ENCODE peak calls at places on chromosome 13, in seven cellular contexts. One of them, this sample, is unnamed. For H3K27me3 and H3K9me3, the result is how much of the 10 kb centered on the place peaks cover.

GRCh38 chr13:28043224-28043623 is 54.7 kb upstream of the URAD start:
- DNase-seq in endodermal cell: no peak
- DNase-seq in mammary epithelial cell: no peak
- DNase-seq in MM.1S: no peak
- DNase-seq in PC-3: no peak
- DNase-seq in fibroblast of lung: no peak
- DNase-seq in SK-N-SH: no peak
- DNase-seq in this sample: no peak

GRCh38 chr13:68938639-68939038 is 1169.0 kb upstream of the ATXN8OS start:
- DNase-seq in MM.1S: no peak
- DNase-seq in PC-3: no peak
- DNase-seq in mammary epithelial cell: no peak
- DNase-seq in endodermal cell: no peak
- DNase-seq in SK-N-SH: no peak
- DNase-seq in fibroblast of lung: no peak
- DNase-seq in this sample: no peak

GRCh38 chr13:62643007-62643483 is 1227.4 kb upstream of the PCDH20 start:
- DNase-seq in SK-N-SH: no peak
- DNase-seq in endodermal cell: no peak
- DNase-seq in fibroblast of lung: peak
- DNase-seq in mammary epithelial cell: peak
- DNase-seq in MM.1S: no peak
- DNase-seq in PC-3: peak
- DNase-seq in this sample: no peak

GRCh38 chr13:50594276-50594970 is 249.1 kb downstream of the DLEU7 start:
- DNase-seq in PC-3: no peak
- DNase-seq in mammary epithelial cell: no peak
- DNase-seq in SK-N-SH: peak
- DNase-seq in MM.1S: peak
- DNase-seq in endodermal cell: peak
- DNase-seq in fibroblast of lung: no peak
- DNase-seq in this sample: no peak

GRCh38 chr13:77898097-77898496 is 20.5 kb downstream of the EDNRB start:
- DNase-seq in SK-N-SH: no peak
- DNase-seq in mammary epithelial cell: no peak
- DNase-seq in endodermal cell: no peak
- DNase-seq in PC-3: peak
- DNase-seq in MM.1S: no peak
- DNase-seq in fibroblast of lung: no peak
- DNase-seq in this sample: no peak

GRCh38 chr13:43432948-43433347 is 353.8 kb downstream of the ENOX1 start:
- DNase-seq in mammary epithelial cell: no peak
- DNase-seq in PC-3: no peak
- DNase-seq in fibroblast of lung: no peak
- DNase-seq in endodermal cell: no peak
- DNase-seq in MM.1S: no peak
- DNase-seq in SK-N-SH: no peak
- DNase-seq in this sample: no peak

GRCh38 chr13:101596803-101597202 is 144.3 kb downstream of the ITGBL1 start:
- DNase-seq in MM.1S: no peak
- DNase-seq in fibroblast of lung: no peak
- DNase-seq in SK-N-SH: no peak
- DNase-seq in PC-3: peak
- DNase-seq in mammary epithelial cell: no peak
- DNase-seq in endodermal cell: no peak
- DNase-seq in this sample: no peak

GRCh38 chr13:106626473-106626872 is 58.5 kb upstream of the ARGLU1 start:
- DNase-seq in SK-N-SH: no peak
- DNase-seq in fibroblast of lung: no peak
- DNase-seq in mammary epithelial cell: no peak
- DNase-seq in PC-3: no peak
- DNase-seq in endodermal cell: no peak
- DNase-seq in MM.1S: no peak
- DNase-seq in this sample: no peak

GRCh38 chr13:20331949-20332348 is 99.8 kb upstream of the GJB6 start:
- DNase-seq in MM.1S: no peak
- DNase-seq in mammary epithelial cell: no peak
- DNase-seq in SK-N-SH: no peak
- DNase-seq in endodermal cell: no peak
- DNase-seq in fibroblast of lung: no peak
- DNase-seq in PC-3: no peak
- DNase-seq in this sample: no peak

DNA sequence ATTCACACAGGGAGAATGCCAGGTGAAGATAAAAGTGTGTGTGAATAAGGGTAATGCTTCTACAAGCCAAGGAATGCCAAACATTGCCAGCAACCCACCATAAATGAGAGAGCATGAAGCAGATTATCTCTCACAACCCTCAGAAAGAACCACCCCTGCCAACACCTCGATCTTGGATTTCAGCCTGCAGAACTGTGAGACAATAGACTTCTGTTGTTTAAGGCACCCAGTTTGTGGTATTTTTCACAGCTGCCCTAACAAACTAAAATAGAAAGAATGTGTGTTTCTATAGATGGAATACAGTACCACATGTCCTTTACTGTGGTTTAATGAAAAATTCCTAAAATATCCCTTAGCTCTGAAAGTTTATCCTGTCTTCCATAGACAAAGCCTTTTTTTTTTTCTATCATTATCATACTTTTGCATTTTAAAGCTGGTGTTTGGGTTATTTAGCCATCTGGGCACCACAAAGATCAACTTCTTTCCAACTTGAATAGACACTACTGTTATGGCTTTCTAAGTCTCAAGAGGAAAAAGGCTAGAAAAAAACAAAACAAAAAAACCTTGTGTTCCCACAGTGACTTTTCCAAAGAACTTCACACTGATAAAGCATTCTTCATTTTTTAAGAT is 505.7 kb downstream of the KCTD12 start:
- DNase-seq in SK-N-SH: no peak
- DNase-seq in mammary epithelial cell: peak
- DNase-seq in PC-3: no peak
- DNase-seq in endodermal cell: no peak
- DNase-seq in fibroblast of lung: peak
- DNase-seq in MM.1S: no peak
- DNase-seq in this sample: no peak
- H3K27me3 ChIP-seq in SK-N-SH: under half
- H3K27me3 ChIP-seq in mammary epithelial cell: under half
- H3K27me3 ChIP-seq in PC-3: under half
- H3K27me3 ChIP-seq in endodermal cell: under half
- H3K27me3 ChIP-seq in fibroblast of lung: under half
- H3K27me3 ChIP-seq in MM.1S: under half
- H3K27me3 ChIP-seq in this sample: under half

GRCh38 chr13:22938576-22938975 is 242.2 kb upstream of the SGCG start:
- DNase-seq in SK-N-SH: no peak
- DNase-seq in PC-3: no peak
- DNase-seq in endodermal cell: no peak
- DNase-seq in MM.1S: no peak
- DNase-seq in mammary epithelial cell: no peak
- DNase-seq in fibroblast of lung: no peak
- DNase-seq in this sample: no peak
- H3K9me3 ChIP-seq in SK-N-SH: under half
- H3K9me3 ChIP-seq in PC-3: under half
- H3K9me3 ChIP-seq in endodermal cell: under half
- H3K9me3 ChIP-seq in MM.1S: under half
- H3K9me3 ChIP-seq in mammary epithelial cell: under half
- H3K9me3 ChIP-seq in fibroblast of lung: under half
- H3K9me3 ChIP-seq in this sample: under half

DNA sequence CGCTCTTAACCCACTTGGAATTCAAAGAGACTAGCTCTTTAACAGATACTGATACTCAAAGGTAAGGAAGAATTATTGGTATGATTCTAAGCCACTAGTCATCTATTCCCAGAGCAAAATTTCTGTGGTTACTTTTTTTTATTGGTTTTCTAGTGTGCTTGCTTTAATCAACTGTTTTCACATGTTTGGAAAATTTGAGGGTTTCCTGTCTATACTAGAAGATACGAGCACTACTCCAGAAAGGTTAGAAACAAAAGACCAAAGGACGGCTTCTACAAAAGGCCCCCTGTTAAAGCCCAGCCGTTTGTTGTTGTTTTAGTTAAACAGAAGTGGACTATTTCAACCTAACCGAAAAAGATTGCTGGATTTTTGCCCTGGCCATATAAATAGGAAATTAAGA is 18.5 kb upstream of the LPAR6 start:
- DNase-seq in endodermal cell: no peak
- DNase-seq in PC-3: no peak
- DNase-seq in SK-N-SH: no peak
- DNase-seq in MM.1S: no peak
- DNase-seq in fibroblast of lung: peak
- DNase-seq in mammary epithelial cell: no peak
- DNase-seq in this sample: peak
- H3K9ac ChIP-seq in endodermal cell: no peak
- H3K9ac ChIP-seq in PC-3: no peak
- H3K9ac ChIP-seq in SK-N-SH: no peak
- H3K9ac ChIP-seq in MM.1S: no peak
- H3K9ac ChIP-seq in fibroblast of lung: no peak
- H3K9ac ChIP-seq in mammary epithelial cell: no peak
- H3K9ac ChIP-seq in this sample: peak

GRCh38 chr13:40170982-40171381 is 495.5 kb downstream of the FOXO1 start:
- DNase-seq in MM.1S: no peak
- DNase-seq in SK-N-SH: no peak
- DNase-seq in PC-3: peak
- DNase-seq in mammary epithelial cell: peak
- DNase-seq in fibroblast of lung: no peak
- DNase-seq in endodermal cell: peak
- DNase-seq in this sample: no peak
- H3K27me3 ChIP-seq in MM.1S: under half
- H3K27me3 ChIP-seq in SK-N-SH: under half
- H3K27me3 ChIP-seq in PC-3: under half
- H3K27me3 ChIP-seq in mammary epithelial cell: under half
- H3K27me3 ChIP-seq in fibroblast of lung: under half
- H3K27me3 ChIP-seq in endodermal cell: under half
- H3K27me3 ChIP-seq in this sample: under half

GRCh38 chr13:19324325-19324724 is 142.7 kb upstream of the TUBA3C start:
- DNase-seq in mammary epithelial cell: no peak
- DNase-seq in endodermal cell: no peak
- DNase-seq in SK-N-SH: no peak
- DNase-seq in PC-3: no peak
- DNase-seq in MM.1S: no peak
- DNase-seq in fibroblast of lung: no peak
- DNase-seq in this sample: no peak

DNA sequence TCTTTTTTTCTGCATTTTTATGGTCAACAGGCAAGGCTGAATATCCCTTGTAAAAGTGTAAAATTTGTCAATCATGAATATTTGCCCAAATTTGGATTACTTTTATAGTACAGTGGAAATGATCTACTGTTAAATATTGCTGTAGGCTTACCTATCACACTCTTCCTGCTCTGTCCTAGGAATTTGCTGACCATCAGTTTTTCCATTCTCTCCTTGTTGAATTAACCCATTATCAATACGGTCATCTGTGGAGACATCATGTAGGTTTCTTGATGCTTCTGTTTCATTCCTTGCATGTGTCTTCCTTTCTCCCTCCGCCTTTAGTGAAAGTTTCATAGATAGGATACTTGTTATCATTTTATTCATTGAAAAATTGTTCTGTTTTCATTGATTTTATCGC is 139.6 kb upstream of the TUBA3C start:
- DNase-seq in PC-3: no peak
- DNase-seq in fibroblast of lung: no peak
- DNase-seq in endodermal cell: no peak
- DNase-seq in mammary epithelial cell: no peak
- DNase-seq in MM.1S: no peak
- DNase-seq in SK-N-SH: no peak
- DNase-seq in this sample: no peak
- H3K9me3 ChIP-seq in PC-3: under half
- H3K9me3 ChIP-seq in fibroblast of lung: under half
- H3K9me3 ChIP-seq in endodermal cell: half or more
- H3K9me3 ChIP-seq in mammary epithelial cell: under half
- H3K9me3 ChIP-seq in MM.1S: under half
- H3K9me3 ChIP-seq in SK-N-SH: under half
- H3K9me3 ChIP-seq in this sample: under half

GRCh38 chr13:42064966-42065365 is 16.5 kb downstream of the DGKH start:
- DNase-seq in fibroblast of lung: peak
- DNase-seq in endodermal cell: no peak
- DNase-seq in MM.1S: no peak
- DNase-seq in PC-3: no peak
- DNase-seq in mammary epithelial cell: no peak
- DNase-seq in SK-N-SH: no peak
- DNase-seq in this sample: no peak

GRCh38 chr13:42065414-42065813 is 17.0 kb downstream of the DGKH start:
- DNase-seq in mammary epithelial cell: no peak
- DNase-seq in PC-3: no peak
- DNase-seq in fibroblast of lung: no peak
- DNase-seq in SK-N-SH: no peak
- DNase-seq in endodermal cell: no peak
- DNase-seq in MM.1S: no peak
- DNase-seq in this sample: no peak

GRCh38 chr13:42061943-42062342 is 13.5 kb downstream of the DGKH start:
- DNase-seq in endodermal cell: no peak
- DNase-seq in SK-N-SH: no peak
- DNase-seq in PC-3: no peak
- DNase-seq in MM.1S: no peak
- DNase-seq in mammary epithelial cell: no peak
- DNase-seq in fibroblast of lung: no peak
- DNase-seq in this sample: no peak

GRCh38 chr13:42064259-42064658 is 15.8 kb downstream of the DGKH start:
- DNase-seq in PC-3: no peak
- DNase-seq in endodermal cell: no peak
- DNase-seq in SK-N-SH: no peak
- DNase-seq in MM.1S: no peak
- DNase-seq in fibroblast of lung: peak
- DNase-seq in mammary epithelial cell: peak
- DNase-seq in this sample: peak

DNA sequence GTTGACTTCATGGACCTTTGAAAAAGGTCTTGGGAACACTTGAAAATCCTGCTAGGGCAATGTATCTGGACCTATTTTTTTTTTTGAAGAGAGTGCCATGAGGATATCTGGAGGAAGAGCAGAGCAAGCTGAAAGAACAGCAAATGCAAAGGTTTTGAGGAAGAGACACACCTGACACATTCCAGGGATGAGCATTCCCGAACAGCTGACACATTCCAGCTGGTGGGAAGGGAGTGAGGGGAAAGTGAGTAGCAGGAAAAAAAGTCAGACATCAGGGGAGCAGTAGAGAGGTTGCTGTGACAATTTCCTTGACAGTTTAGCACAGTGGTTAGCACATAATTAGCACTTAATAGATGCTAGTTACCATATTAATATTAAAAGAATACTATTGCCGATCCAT is 14.7 kb downstream of the DGKH start:
- DNase-seq in mammary epithelial cell: no peak
- DNase-seq in MM.1S: no peak
- DNase-seq in PC-3: no peak
- DNase-seq in fibroblast of lung: no peak
- DNase-seq in endodermal cell: peak
- DNase-seq in SK-N-SH: no peak
- DNase-seq in this sample: no peak
- H3K9ac ChIP-seq in mammary epithelial cell: no peak
- H3K9ac ChIP-seq in MM.1S: no peak
- H3K9ac ChIP-seq in PC-3: no peak
- H3K9ac ChIP-seq in fibroblast of lung: no peak
- H3K9ac ChIP-seq in endodermal cell: no peak
- H3K9ac ChIP-seq in SK-N-SH: no peak
- H3K9ac ChIP-seq in this sample: no peak

This sample was measured in adipocyte.